ENCODE peak calls at places on chromosomes 13 and 19, in five cellular contexts. L is mammary epithelial cell, Z is hepatocyte, J is MM.1S, P is K562. V is an unnamed sample.

GRCh38 chr19:15418112-15418587 is 638 bp downstream of the AKAP8L start:
- DNase-seq in L (no peak), Z (peak; percentile 40), J (no peak), P (peak; percentile 37), V (peak; percentile 36)

GRCh38 chr19:35124098-35125060 is 8.8 kb downstream of the FXYD3 start:
- DNase-seq in L (peak; percentile 89), Z (peak; percentile 88), J (peak; percentile 90), P (peak; percentile 97), V (peak; percentile 91)

GRCh38 chr13:43783820-43784219 is 3.0 kb downstream of the ENOX1 start:
- DNase-seq in L (peak; percentile 62), Z (peak; percentile 28), J (no peak), P (no peak), V (peak; percentile 16)

GRCh38 chr13:110149036-110149435 is 157.9 kb downstream of the COL4A1 start:
- DNase-seq in L (no peak), Z (no peak), J (no peak), P (no peak), V (peak; percentile 58)

GRCh38 chr13:21344662-21345176 is 114.4 kb downstream of the ZDHHC20 start:
- DNase-seq in L (no peak), Z (no peak), J (peak; percentile 6), P (no peak), V (no peak)

GRCh38 chr13:75347457-75347856 is 134.5 kb downstream of the TBC1D4 start:
- DNase-seq in L (no peak), Z (no peak), J (no peak), P (no peak), V (no peak)

GRCh38 chr19:42469311-42470239 is 26.8 kb upstream of the CXCL17 start:
- DNase-seq in L (no peak), Z (no peak), J (no peak), P (no peak), V (peak; percentile 5)

GRCh38 chr13:73717632-73718031 is 416.6 kb downstream of the KLF12 start:
- DNase-seq in L (peak; percentile 90), Z (peak; percentile 16), J (no peak), P (no peak), V (peak; percentile 81)

GRCh38 chr13:75800545-75800944 is 164.4 kb downstream of the LMO7 start:
- DNase-seq in L (no peak), Z (no peak), J (no peak), P (no peak), V (no peak)

GRCh38 chr13:44380404-44381165 is 7.0 kb downstream of the SERP2 start:
- DNase-seq in L (no peak), Z (no peak), J (no peak), P (no peak), V (no peak)

GRCh38 chr19:13507053-13507611 is 853 bp upstream of the CACNA1A start:
- DNase-seq in L (no peak), Z (no peak), J (no peak), P (no peak), V (no peak)

GRCh38 chr13:29006359-29006850 is 186.3 kb downstream of the MTUS2 start:
- DNase-seq in L (no peak), Z (no peak), J (no peak), P (no peak), V (no peak)

GRCh38 chr19:38766276-38767047 is 6.9 kb downstream of the LGALS7 start:
- DNase-seq in L (no peak), Z (no peak), J (no peak), P (no peak), V (no peak)

GRCh38 chr19:30078381-30078910 is 136.4 kb downstream of the URI1 start:
- DNase-seq in L (no peak), Z (no peak), J (no peak), P (no peak), V (no peak)

GRCh38 chr19:20233105-20233504 is 66.1 kb downstream of the ZNF486 start:
- DNase-seq in L (no peak), Z (peak; percentile 51), J (no peak), P (no peak), V (no peak)

GRCh38 chr13:114154476-114154875 is 22.1 kb upstream of the RASA3 start:
- DNase-seq in L (no peak), Z (no peak), J (no peak), P (no peak), V (no peak)

GRCh38 chr19:49861127-49861526 is 6.2 kb downstream of the PNKP start:
- DNase-seq in L (no peak), Z (peak; percentile 71), J (no peak), P (no peak), V (no peak)

GRCh38 chr13:28754698-28755545 is 36.2 kb upstream of the SLC46A3 start:
- DNase-seq in L (no peak), Z (peak; percentile 46), J (no peak), P (peak; percentile 28), V (no peak)

GRCh38 chr13:113211774-113212173 is 2.4 kb downstream of the CUL4A start:
- DNase-seq in L (no peak), Z (no peak), J (no peak), P (no peak), V (no peak)

GRCh38 chr13:33639640-33640080 is 178.3 kb upstream of the RFC3 start:
- DNase-seq in L (peak; percentile 69), Z (no peak), J (no peak), P (no peak), V (no peak)

GRCh38 chr19:18861235-18861634 is 29.5 kb downstream of the UPF1 start:
- DNase-seq in L (no peak), Z (no peak), J (peak; percentile 84), P (no peak), V (no peak)

GRCh38 chr13:111178417-111178816 is 63.3 kb downstream of the ARHGEF7 start:
- DNase-seq in L (no peak), Z (no peak), J (no peak), P (no peak), V (no peak)

GRCh38 chr19:49222011-49222410 is 64.4 kb downstream of the TRPM4 start:
- DNase-seq in L (no peak), Z (no peak), J (no peak), P (peak; percentile 10), V (no peak)

GRCh38 chr19:49409441-49410029 is 13.7 kb downstream of the PTH2 start:
- DNase-seq in L (no peak), Z (no peak), J (no peak), P (no peak), V (no peak)

GRCh38 chr13:113945857-113946408 is 27.9 kb downstream of the C13orf46 start:
- DNase-seq in L (no peak), Z (no peak), J (no peak), P (no peak), V (no peak)

GRCh38 chr13:20141238-20142018 is 19.4 kb downstream of the GJA3 start:
- DNase-seq in L (no peak), Z (no peak), J (no peak), P (no peak), V (no peak)

GRCh38 chr13:107881362-107881761 is 334.0 kb downstream of the LIG4 start:
- DNase-seq in L (peak; percentile 27), Z (no peak), J (no peak), P (no peak), V (peak; percentile 29)

GRCh38 chr13:104485571-104485970 is 1419.4 kb upstream of the SLC10A2 start:
- DNase-seq in L (no peak), Z (no peak), J (no peak), P (no peak), V (no peak)

GRCh38 chr19:19636573-19636972 is 6.9 kb downstream of the GMIP start:
- DNase-seq in L (no peak), Z (no peak), J (no peak), P (no peak), V (no peak)

GRCh38 chr13:43874512-43875092 is 4.9 kb downstream of the CCDC122 start:
- DNase-seq in L (no peak), Z (no peak), J (peak; percentile 14), P (peak; percentile 4), V (peak; percentile 65)

GRCh38 chr19:5436101-5436947 is 18.9 kb upstream of the ZNRF4 start:
- DNase-seq in L (no peak), Z (peak; percentile 68), J (no peak), P (peak; percentile 96), V (peak; percentile 95)

GRCh38 chr13:28337196-28338045 is 157.5 kb downstream of the FLT1 start:
- DNase-seq in L (peak; percentile 9), Z (no peak), J (no peak), P (no peak), V (peak; percentile 79)

GRCh38 chr19:6806488-6806887 is 34.0 kb downstream of the VAV1 start:
- DNase-seq in L (no peak), Z (no peak), J (no peak), P (peak; percentile 76), V (no peak)

GRCh38 chr19:13835791-13836723 is 40.8 kb downstream of the ZSWIM4 start:
- DNase-seq in L (no peak), Z (no peak), J (no peak), P (no peak), V (no peak)

GRCh38 chr13:98950705-98951104 is 27.2 kb downstream of the DOCK9 start:
- DNase-seq in L (no peak), Z (no peak), J (no peak), P (no peak), V (no peak)

GRCh38 chr13:70104481-70104880 is 3.1 kb upstream of the ATXN8OS start:
- DNase-seq in L (no peak), Z (no peak), J (no peak), P (no peak), V (no peak)

GRCh38 chr13:70108276-70108845 is at the start of gene KLHL1:
- DNase-seq in L (no peak), Z (no peak), J (no peak), P (no peak), V (no peak)

GRCh38 chr13:70107125-70107497 is 515 bp upstream of the ATXN8OS start:
- DNase-seq in L (no peak), Z (no peak), J (no peak), P (no peak), V (no peak)

GRCh38 chr13:70107498-70108271 is at the start of gene ATXN8OS:
- DNase-seq in L (peak; percentile 4), Z (peak; percentile 9), J (no peak), P (no peak), V (no peak)
- TF ChIP-seq EZH2 in L (no peak), Z (peak; percentile 19), J (no peak), P (no peak), V (no peak)

DNA sequence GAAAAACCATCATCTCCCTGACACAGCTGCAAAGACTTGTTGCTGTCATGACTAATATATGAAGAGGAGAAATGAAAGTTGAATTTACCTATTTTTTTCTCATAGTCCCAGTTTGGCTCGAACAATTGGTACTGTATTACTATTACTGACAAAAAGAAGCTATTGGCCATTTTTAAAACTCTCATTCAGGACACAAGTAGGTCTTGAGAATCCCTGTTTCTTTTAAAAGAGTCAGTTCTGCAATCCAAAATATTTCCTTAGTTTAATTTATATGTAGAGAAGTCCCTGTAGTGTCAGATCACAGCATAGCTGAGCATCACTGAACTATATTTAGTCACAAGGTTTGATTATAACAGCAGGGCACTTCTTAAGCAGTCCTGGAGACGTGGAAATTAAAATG is 12.2 kb upstream of the SPART start:
- DNase-seq in L (no peak), Z (no peak), J (no peak), P (no peak), V (no peak)
- H3K27ac ChIP-seq in L (no peak overlapping the region), Z (no peak overlapping the region), J (no peak overlapping the region), P (no peak overlapping the region), V (no peak overlapping the region)

GRCh38 chr19:9912551-9913236 is 23.6 kb downstream of the OLFM2 start:
- DNase-seq in L (no peak), Z (no peak), J (no peak), P (no peak), V (no peak)
- TF ChIP-seq EZH2 in L (no peak), Z (no peak), J (no peak), P (no peak), V (peak; percentile 53)

GRCh38 chr19:46761418-46761831 is 15.2 kb upstream of the STRN4 start:
- DNase-seq in L (no peak), Z (no peak), J (no peak), P (no peak), V (peak; percentile 91)
- H3K27ac ChIP-seq in L (peak overlapping the region; percentile 11), Z (peak overlapping the region; percentile 3), J (no peak overlapping the region), P (no peak overlapping the region), V (no peak overlapping the region)